ENCODE peak calls at places on chromosomes 4 and X, in five cellular contexts. B is astrocyte of the spinal cord; C is stimulated activated CD4-positive, alpha-beta T cell treated with anti-CD3 and anti-CD28 coated beads, Interleukin-2, amount 100 ng/mL, for 24 hours; W is SK-N-SH; G is epithelial cell of esophagus. S is an unnamed sample.

GRCh38 chrX:140764401-140764919 is 54.9 kb downstream of the LINC00632 start:
- DNase-seq in B (peak; percentile 44), C (no peak), W (peak; percentile 22), G (peak; percentile 9), S (peak; percentile 37)

GRCh38 chr4:20512053-20512810 is 188.0 kb upstream of the PACRGL start:
- DNase-seq in B (no peak), C (no peak), W (no peak), G (peak; percentile 49), S (no peak)

GRCh38 chr4:102620697-102621497 is 119.7 kb downstream of the NFKB1 start:
- DNase-seq in B (peak; percentile 95), C (no peak), W (peak; percentile 33), G (peak; percentile 71), S (peak; percentile 80)

GRCh38 chrX:46251755-46252154 is 293.5 kb downstream of the ZNF674 start:
- DNase-seq in B (peak; percentile 42), C (no peak), W (no peak), G (peak; percentile 51), S (peak; percentile 26)

GRCh38 chrX:69126642-69127041 is 38.6 kb downstream of the PJA1 start:
- DNase-seq in B (no peak), C (no peak), W (no peak), G (no peak), S (no peak)

GRCh38 chr4:8646296-8647093 is 53.9 kb downstream of the CPZ start:
- DNase-seq in B (no peak), C (no peak), W (no peak), G (no peak), S (no peak)

GRCh38 chr4:25993564-25994185 is 79.7 kb downstream of the SMIM20 start:
- DNase-seq in B (no peak), C (peak; percentile 20), W (peak; percentile 41), G (no peak), S (no peak)

GRCh38 chrX:16712116-16712824 is at the start of gene CTPS2:
- DNase-seq in B (peak; percentile 60), C (peak; percentile 50), W (peak; percentile 82), G (peak; percentile 54), S (peak; percentile 59)

GRCh38 chrX:110588164-110588563 is 207.5 kb downstream of the CHRDL1 start:
- DNase-seq in B (no peak), C (no peak), W (no peak), G (no peak), S (no peak)

GRCh38 chrX:102604327-102604726 is 5.0 kb downstream of the ARMCX5 start:
- DNase-seq in B (no peak), C (no peak), W (no peak), G (no peak), S (no peak)

GRCh38 chr4:55865228-55865806 is 11.9 kb downstream of the EXOC1 start:
- DNase-seq in B (peak; percentile 73), C (no peak), W (no peak), G (peak; percentile 66), S (peak; percentile 78)

GRCh38 chr4:164293181-164293580 is 460.8 kb upstream of the SMIM31 start:
- DNase-seq in B (no peak), C (no peak), W (no peak), G (no peak), S (no peak)

GRCh38 chr4:3269105-3269927 is 20.4 kb downstream of the MSANTD1 start:
- DNase-seq in B (no peak), C (no peak), W (peak; percentile 22), G (no peak), S (no peak)

S was measured in iris pigment epithelial cell.